ENCODE peak calls at places on chromosomes 7 and 10, in six cellular contexts. X is ovary, J is MCF 10A, B is neural progenitor cell, Y is HCT116, D is fibroblast of pulmonary artery. V is an unnamed sample.

GRCh38 chr10:120161116-120161515 is 268.6 kb downstream of the SEC23IP start:
- DNase-seq in D (no peak), Y (no peak), X (no peak), J (peak; percentile 10), B (no peak), V (no peak)

GRCh38 chr10:2121944-2122343 is 384.6 kb upstream of the ADARB2 start:
- DNase-seq in Y (no peak), D (no peak), X (no peak), J (peak; percentile 29), B (no peak), V (no peak)

GRCh38 chr7:1705339-1705738 is 35.3 kb downstream of the ELFN1 start:
- DNase-seq in X (no peak), Y (no peak), B (no peak), D (no peak), J (no peak), V (no peak)

GRCh38 chr10:10989669-10990068 is 28.0 kb upstream of the CELF2 start:
- DNase-seq in Y (no peak), X (no peak), B (no peak), J (no peak), D (no peak), V (no peak)

GRCh38 chr10:75402486-75403143 is 1.1 kb upstream of the ZNF503 start:
- DNase-seq in B (peak; percentile 76), D (no peak), X (peak; percentile 72), Y (no peak), J (no peak), V (no peak)

GRCh38 chr7:36600869-36601530 is 123.3 kb downstream of the AOAH start:
- DNase-seq in Y (no peak), X (no peak), D (peak; percentile 43), B (no peak), J (peak; percentile 76), V (no peak)

GRCh38 chr7:157980774-157981173 is 606.8 kb downstream of the PTPRN2 start:
- DNase-seq in J (no peak), X (no peak), B (no peak), D (no peak), Y (no peak), V (no peak)

GRCh38 chr10:119657725-119658124 is 6.5 kb downstream of the BAG3 start:
- DNase-seq in J (no peak), Y (no peak), X (no peak), B (no peak), D (no peak), V (no peak)

GRCh38 chr10:124626759-124627380 is 117.3 kb downstream of the FAM53B start:
- DNase-seq in B (no peak), X (no peak), Y (no peak), D (no peak), J (peak; percentile 38), V (no peak)

GRCh38 chr10:27433976-27434375 is 70.1 kb upstream of the RAB18 start:
- DNase-seq in X (no peak), B (no peak), Y (no peak), D (no peak), J (peak; percentile 42), V (no peak)

GRCh38 chr10:2631557-2631956 is 435.8 kb upstream of the PFKP start:
- DNase-seq in B (no peak), Y (no peak), X (no peak), J (no peak), D (no peak), V (no peak)

GRCh38 chr10:2263556-2263955 is 526.2 kb upstream of the ADARB2 start:
- DNase-seq in Y (no peak), D (no peak), X (no peak), B (no peak), J (no peak), V (no peak)

GRCh38 chr7:106779877-106780276 is 85.2 kb upstream of the PIK3CG start:
- DNase-seq in J (peak; percentile 35), Y (peak; percentile 59), B (peak; percentile 45), D (no peak), X (no peak), V (no peak)

GRCh38 chr10:56370217-56371113 is 9.4 kb upstream of the ZWINT start:
- DNase-seq in J (peak; percentile 20), B (peak; percentile 16), X (no peak), Y (peak; percentile 21), D (peak; percentile 9), V (no peak)

DNA sequence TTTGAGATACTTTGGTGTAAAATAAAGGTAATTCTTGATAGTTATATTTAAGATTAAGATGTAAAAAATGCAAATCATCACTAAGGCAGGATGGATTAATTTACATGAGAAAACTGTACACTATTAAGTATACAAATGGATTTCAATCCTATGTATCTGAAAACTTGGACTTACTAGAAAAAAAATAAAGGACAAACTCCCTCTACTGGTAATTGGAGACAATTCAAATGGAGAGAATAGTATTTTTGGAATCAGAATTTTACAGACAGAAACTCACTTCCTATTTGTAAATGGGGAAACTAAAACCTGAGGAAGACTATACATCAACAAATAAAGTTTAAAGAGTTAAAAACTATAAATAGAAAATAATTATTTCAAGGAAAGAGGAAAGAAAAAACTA is 62.6 kb downstream of the CUL2 start:
- DNase-seq in J (peak; percentile 38), Y (no peak), D (peak; percentile 57), B (no peak), X (no peak), V (no peak)
- TF ChIP-seq CTCF in J (peak; percentile 44), Y (peak; percentile 24), D (peak; percentile 51), B (peak; percentile 60), X (no peak), V (peak; percentile 39)

DNA sequence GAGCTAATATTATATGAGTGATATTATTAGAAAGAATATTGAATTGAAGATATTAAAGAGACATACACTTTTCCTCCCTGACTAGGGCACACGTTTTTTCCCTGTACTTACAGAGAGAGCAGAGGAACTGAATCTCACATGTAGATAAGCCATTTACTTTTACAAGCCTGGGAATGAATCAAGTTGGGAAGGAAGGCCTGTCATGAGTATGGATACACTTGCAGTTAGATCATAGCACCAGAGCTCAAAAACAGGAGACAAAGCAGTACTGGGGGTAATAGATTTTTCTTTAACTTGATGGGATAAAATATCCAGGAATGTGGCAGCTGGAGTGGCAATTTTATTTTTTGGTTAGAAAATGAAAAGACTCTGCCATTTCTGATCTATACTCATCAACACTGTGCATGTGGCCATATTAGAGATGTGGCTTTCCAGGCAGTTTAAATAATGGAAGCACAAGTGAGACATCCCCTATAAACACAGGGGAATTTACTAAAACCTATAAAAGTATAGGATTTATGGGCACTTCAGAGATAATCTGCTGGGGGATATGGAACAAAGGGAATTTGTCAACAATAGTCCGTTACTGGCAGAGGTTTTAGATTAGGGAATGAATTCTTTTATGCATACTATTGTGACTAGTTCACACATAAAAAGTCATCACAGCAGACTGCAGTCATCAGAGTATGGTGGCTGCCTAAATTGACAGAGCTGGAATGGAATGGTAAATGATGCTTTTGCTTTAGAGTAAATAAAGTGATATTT is 657.7 kb upstream of the MBL2 start:
- DNase-seq in X (no peak), B (no peak), Y (no peak), J (no peak), D (no peak), V (no peak)
- TF ChIP-seq CTCF in X (no peak), B (no peak), Y (no peak), J (no peak), D (no peak), V (no peak)

GRCh38 chr10:103444478-103444877 is 7.7 kb downstream of the CALHM2 start:
- DNase-seq in Y (no peak), X (no peak), D (no peak), B (no peak), J (no peak), V (no peak)
- TF ChIP-seq CTCF in Y (no peak), X (no peak), D (no peak), B (no peak), J (no peak), V (no peak)

DNA sequence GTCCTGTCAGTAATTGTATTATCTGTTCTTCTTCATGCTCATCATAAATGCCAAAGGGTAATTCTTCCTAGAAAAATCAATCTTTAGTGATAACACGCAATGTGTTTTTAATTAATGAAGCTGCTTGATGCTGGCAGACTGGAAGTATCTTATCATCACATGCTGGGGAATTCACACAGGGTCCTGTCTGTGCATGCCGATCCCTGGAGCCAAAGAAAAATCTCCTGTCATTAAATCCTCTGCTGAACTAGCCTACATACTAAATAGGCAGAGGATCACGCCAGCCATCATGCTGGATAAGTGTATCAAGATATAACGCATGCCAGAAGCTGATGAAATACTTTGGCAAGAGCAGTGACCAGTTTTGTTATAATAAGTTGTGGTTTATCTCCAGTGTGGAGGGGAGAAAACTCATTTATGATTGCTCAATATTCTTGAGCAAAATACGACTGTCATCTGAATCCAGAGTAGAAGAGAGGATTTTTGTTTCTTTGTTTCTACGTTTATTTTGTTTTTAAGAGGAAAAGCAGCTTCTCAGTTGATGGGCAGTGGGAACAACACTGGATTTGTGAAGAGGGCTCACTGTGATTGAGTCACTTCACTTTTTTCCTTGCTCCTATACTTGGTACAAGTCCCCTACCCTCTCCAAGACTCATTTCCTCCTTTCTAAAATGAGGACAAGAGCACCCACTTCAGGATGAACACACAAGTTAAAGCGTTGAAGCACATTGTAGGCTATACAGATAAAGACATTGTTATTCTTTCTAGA is 649.1 kb downstream of the TNS3 start:
- DNase-seq in Y (no peak), B (no peak), X (peak; percentile 16), J (peak; percentile 96), D (peak; percentile 96), V (no peak)
- TF ChIP-seq CTCF in Y (peak; percentile 17), B (peak; percentile 19), X (no peak), J (peak; percentile 48), D (peak; percentile 50), V (peak; percentile 21)

DNA sequence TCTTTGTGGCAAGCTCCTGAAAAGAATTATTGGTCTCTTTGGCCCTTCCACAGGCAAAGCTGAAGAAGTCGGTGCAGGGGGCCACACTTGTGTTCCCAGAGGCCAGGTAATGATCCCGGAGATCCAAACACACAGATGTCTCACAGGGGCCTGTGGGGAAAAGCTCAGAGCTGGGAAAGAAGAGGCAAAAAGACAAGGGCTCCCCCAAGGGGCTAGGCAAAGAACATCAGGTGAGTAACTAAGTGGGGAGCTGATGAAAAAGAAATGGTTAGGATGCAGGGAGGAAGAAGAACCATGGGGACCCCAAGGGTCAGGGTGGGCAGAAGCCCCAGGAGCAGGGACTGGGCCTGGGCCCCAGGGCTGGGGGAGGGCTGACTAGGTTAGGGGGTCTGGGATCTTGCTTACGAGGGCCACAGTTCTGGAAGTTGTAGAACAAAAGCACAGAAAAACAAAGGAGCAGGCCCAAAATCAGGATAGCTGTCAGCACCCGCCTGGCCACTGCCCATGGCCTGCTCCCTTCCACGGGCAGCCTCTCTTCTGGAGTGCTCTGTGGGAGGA is 1.1 kb downstream of the KEL start:
- DNase-seq in D (no peak), Y (peak; percentile 6), J (peak; percentile 37), B (no peak), X (no peak), V (no peak)
- TF ChIP-seq CTCF in D (no peak), Y (peak; percentile 55), J (no peak), B (no peak), X (no peak), V (no peak)

GRCh38 chr10:86595496-86595895 is 58.9 kb upstream of the OPN4 start:
- DNase-seq in B (no peak), X (no peak), D (no peak), Y (no peak), J (no peak), V (no peak)
- TF ChIP-seq CTCF in B (no peak), X (no peak), D (no peak), Y (no peak), J (no peak), V (no peak)

GRCh38 chr7:44764665-44765578 is 16.3 kb downstream of the ZMIZ2 start:
- DNase-seq in B (no peak), J (no peak), D (no peak), X (no peak), Y (no peak), V (no peak)
- TF ChIP-seq CTCF in B (no peak), J (no peak), D (peak; percentile 0), X (no peak), Y (no peak), V (no peak)